ENCODE peak calls at places on chromosome 2, in six cellular contexts. One of them, this sample, is unnamed.

GRCh38 chr2:12412898-12413305 is 303.8 kb upstream of the TRIB2 start:
- DNase-seq in neuronal stem cell: no peak
- DNase-seq in mammary epithelial cell: no peak
- DNase-seq in DND-41: peak; percentile 84
- DNase-seq in HCT116: no peak
- DNase-seq in neural progenitor cell: no peak
- DNase-seq in this sample: peak; percentile 92

GRCh38 chr2:128552806-128553551 is 234.3 kb upstream of the HS6ST1 start:
- DNase-seq in mammary epithelial cell: no peak
- DNase-seq in neural progenitor cell: no peak
- DNase-seq in DND-41: no peak
- DNase-seq in neuronal stem cell: no peak
- DNase-seq in HCT116: no peak
- DNase-seq in this sample: no peak

GRCh38 chr2:113700186-113700841 is 56.1 kb downstream of the SLC35F5 start:
- DNase-seq in neuronal stem cell: no peak
- DNase-seq in DND-41: no peak
- DNase-seq in mammary epithelial cell: no peak
- DNase-seq in neural progenitor cell: no peak
- DNase-seq in HCT116: no peak
- DNase-seq in this sample: peak; percentile 79

GRCh38 chr2:218021536-218022071 is 18.8 kb upstream of the TNS1 start:
- DNase-seq in neural progenitor cell: no peak
- DNase-seq in mammary epithelial cell: no peak
- DNase-seq in neuronal stem cell: no peak
- DNase-seq in DND-41: no peak
- DNase-seq in HCT116: no peak
- DNase-seq in this sample: no peak

GRCh38 chr2:120239488-120240287 is 13.0 kb upstream of the RALB start:
- DNase-seq in neuronal stem cell: no peak
- DNase-seq in HCT116: no peak
- DNase-seq in mammary epithelial cell: peak; percentile 79
- DNase-seq in DND-41: no peak
- DNase-seq in neural progenitor cell: peak; percentile 28
- DNase-seq in this sample: no peak

GRCh38 chr2:156486175-156486574 is 50.0 kb downstream of the GPD2 start:
- DNase-seq in neural progenitor cell: no peak
- DNase-seq in mammary epithelial cell: peak; percentile 13
- DNase-seq in neuronal stem cell: no peak
- DNase-seq in HCT116: no peak
- DNase-seq in DND-41: no peak
- DNase-seq in this sample: no peak

GRCh38 chr2:222859786-222860726 is 780 bp upstream of the ACSL3 start:
- DNase-seq in mammary epithelial cell: peak; percentile 98
- DNase-seq in neural progenitor cell: peak; percentile 9
- DNase-seq in neuronal stem cell: peak; percentile 36
- DNase-seq in HCT116: no peak
- DNase-seq in DND-41: no peak
- DNase-seq in this sample: no peak

GRCh38 chr2:40554665-40555294 is 102.9 kb upstream of the SLC8A1 start:
- DNase-seq in DND-41: peak; percentile 80
- DNase-seq in mammary epithelial cell: peak; percentile 46
- DNase-seq in neural progenitor cell: peak; percentile 70
- DNase-seq in neuronal stem cell: peak; percentile 54
- DNase-seq in HCT116: peak; percentile 27
- DNase-seq in this sample: peak; percentile 58

GRCh38 chr2:138205281-138205680 is 241.0 kb downstream of the HNMT start:
- DNase-seq in DND-41: no peak
- DNase-seq in neuronal stem cell: no peak
- DNase-seq in HCT116: no peak
- DNase-seq in neural progenitor cell: no peak
- DNase-seq in mammary epithelial cell: no peak
- DNase-seq in this sample: no peak

GRCh38 chr2:231364061-231364460 is 31.4 kb upstream of the B3GNT7 start:
- DNase-seq in HCT116: no peak
- DNase-seq in DND-41: no peak
- DNase-seq in neural progenitor cell: no peak
- DNase-seq in neuronal stem cell: no peak
- DNase-seq in mammary epithelial cell: no peak
- DNase-seq in this sample: no peak

GRCh38 chr2:126793885-126794613 is 104.6 kb upstream of the TEX51 start:
- DNase-seq in neuronal stem cell: no peak
- DNase-seq in HCT116: no peak
- DNase-seq in mammary epithelial cell: no peak
- DNase-seq in DND-41: no peak
- DNase-seq in neural progenitor cell: no peak
- DNase-seq in this sample: no peak

GRCh38 chr2:133240505-133241230 is 327.6 kb downstream of the NCKAP5 start:
- DNase-seq in DND-41: no peak
- DNase-seq in HCT116: no peak
- DNase-seq in neural progenitor cell: no peak
- DNase-seq in neuronal stem cell: no peak
- DNase-seq in mammary epithelial cell: no peak
- DNase-seq in this sample: no peak

GRCh38 chr2:45218931-45219339 is 209.7 kb upstream of the SIX2 start:
- DNase-seq in HCT116: no peak
- DNase-seq in neural progenitor cell: no peak
- DNase-seq in mammary epithelial cell: peak; percentile 16
- DNase-seq in DND-41: no peak
- DNase-seq in neuronal stem cell: no peak
- DNase-seq in this sample: no peak

GRCh38 chr2:100140582-100140981 is 1.8 kb downstream of the AFF3 start:
- DNase-seq in mammary epithelial cell: no peak
- DNase-seq in neural progenitor cell: no peak
- DNase-seq in DND-41: peak; percentile 50
- DNase-seq in neuronal stem cell: no peak
- DNase-seq in HCT116: no peak
- DNase-seq in this sample: no peak

GRCh38 chr2:168559187-168559586 is 103.1 kb downstream of the CERS6 start:
- DNase-seq in DND-41: no peak
- DNase-seq in HCT116: peak; percentile 3
- DNase-seq in neuronal stem cell: no peak
- DNase-seq in mammary epithelial cell: peak; percentile 72
- DNase-seq in neural progenitor cell: no peak
- DNase-seq in this sample: no peak

GRCh38 chr2:141020346-141020745 is 1110.5 kb downstream of the LRP1B start:
- DNase-seq in DND-41: no peak
- DNase-seq in neuronal stem cell: no peak
- DNase-seq in mammary epithelial cell: peak; percentile 44
- DNase-seq in HCT116: no peak
- DNase-seq in neural progenitor cell: no peak
- DNase-seq in this sample: no peak

GRCh38 chr2:70553584-70554337 is at the start of gene TGFA:
- DNase-seq in neural progenitor cell: peak; percentile 91
- DNase-seq in HCT116: peak; percentile 89
- DNase-seq in DND-41: peak; percentile 72
- DNase-seq in mammary epithelial cell: peak; percentile 96
- DNase-seq in neuronal stem cell: peak; percentile 74
- DNase-seq in this sample: peak; percentile 89

GRCh38 chr2:240205348-240205747 is 64.9 kb upstream of the OTOS start:
- DNase-seq in HCT116: no peak
- DNase-seq in neuronal stem cell: no peak
- DNase-seq in DND-41: no peak
- DNase-seq in mammary epithelial cell: peak; percentile 98
- DNase-seq in neural progenitor cell: peak; percentile 58
- DNase-seq in this sample: no peak

GRCh38 chr2:3168230-3168891 is 209.3 kb downstream of the EIPR1 start:
- DNase-seq in neuronal stem cell: no peak
- DNase-seq in DND-41: no peak
- DNase-seq in HCT116: no peak
- DNase-seq in mammary epithelial cell: peak; percentile 53
- DNase-seq in neural progenitor cell: peak; percentile 23
- DNase-seq in this sample: no peak

GRCh38 chr2:231523451-231524266 is 6.6 kb downstream of the NMUR1 start:
- DNase-seq in neural progenitor cell: no peak
- DNase-seq in neuronal stem cell: no peak
- DNase-seq in HCT116: no peak
- DNase-seq in DND-41: peak; percentile 77
- DNase-seq in mammary epithelial cell: no peak
- DNase-seq in this sample: no peak

GRCh38 chr2:197073701-197074433 is 147.4 kb upstream of the PGAP1 start:
- DNase-seq in HCT116: no peak
- DNase-seq in DND-41: peak; percentile 29
- DNase-seq in neural progenitor cell: peak; percentile 34
- DNase-seq in mammary epithelial cell: no peak
- DNase-seq in neuronal stem cell: no peak
- DNase-seq in this sample: no peak

GRCh38 chr2:42132066-42132965 is 36.8 kb upstream of the EML4 start:
- DNase-seq in DND-41: no peak
- DNase-seq in mammary epithelial cell: peak; percentile 56
- DNase-seq in neural progenitor cell: no peak
- DNase-seq in HCT116: no peak
- DNase-seq in neuronal stem cell: no peak
- DNase-seq in this sample: no peak

GRCh38 chr2:224040753-224041152 is 1.7 kb upstream of the SERPINE2 start:
- DNase-seq in DND-41: no peak
- DNase-seq in neuronal stem cell: no peak
- DNase-seq in HCT116: no peak
- DNase-seq in mammary epithelial cell: no peak
- DNase-seq in neural progenitor cell: no peak
- DNase-seq in this sample: no peak

DNA sequence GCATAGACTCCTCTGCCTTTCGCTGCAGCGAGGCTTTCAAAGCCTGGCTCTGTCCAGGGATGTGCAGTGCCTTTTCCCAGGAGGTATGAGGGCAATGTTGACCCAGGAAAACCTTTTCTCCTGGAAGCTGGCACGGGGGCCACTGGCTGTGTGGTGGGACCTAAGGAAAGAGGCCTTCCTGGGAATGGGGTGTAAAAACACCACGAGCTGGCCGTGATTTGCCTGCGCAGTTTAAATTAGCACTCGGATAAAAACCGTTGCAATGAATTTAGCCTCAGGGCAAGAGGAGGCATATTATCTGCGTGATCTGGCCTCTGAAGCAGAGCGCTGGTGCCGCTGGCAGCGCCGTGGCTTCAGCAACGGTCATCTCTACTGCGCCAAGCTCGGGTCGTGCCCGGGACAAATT is 3.0 kb downstream of the OSR1 start:
- DNase-seq in neuronal stem cell: no peak
- DNase-seq in mammary epithelial cell: peak; percentile 41
- DNase-seq in DND-41: no peak
- DNase-seq in HCT116: no peak
- DNase-seq in neural progenitor cell: no peak
- DNase-seq in this sample: no peak
- H3K4me2 ChIP-seq in neuronal stem cell: no peak overlapping the region
- H3K4me2 ChIP-seq in mammary epithelial cell: peak overlapping the region; percentile 99
- H3K4me2 ChIP-seq in DND-41: no peak overlapping the region
- H3K4me2 ChIP-seq in HCT116: no peak overlapping the region
- H3K4me2 ChIP-seq in neural progenitor cell: no peak overlapping the region
- H3K4me2 ChIP-seq in this sample: no peak overlapping the region

GRCh38 chr2:110120171-110121051 is 4.8 kb upstream of the MALL start:
- DNase-seq in DND-41: no peak
- DNase-seq in neuronal stem cell: no peak
- DNase-seq in neural progenitor cell: no peak
- DNase-seq in HCT116: no peak
- DNase-seq in mammary epithelial cell: no peak
- DNase-seq in this sample: no peak

GRCh38 chr2:110114801-110115200 is 821 bp downstream of the MALL start:
- DNase-seq in neural progenitor cell: no peak
- DNase-seq in DND-41: no peak
- DNase-seq in HCT116: no peak
- DNase-seq in neuronal stem cell: no peak
- DNase-seq in mammary epithelial cell: no peak
- DNase-seq in this sample: no peak

GRCh38 chr2:110115291-110116032 is at the start of gene MALL:
- DNase-seq in DND-41: no peak
- DNase-seq in neuronal stem cell: no peak
- DNase-seq in mammary epithelial cell: peak; percentile 51
- DNase-seq in HCT116: peak; percentile 60
- DNase-seq in neural progenitor cell: peak; percentile 54
- DNase-seq in this sample: no peak

GRCh38 chr2:110114007-110114591 is 1.5 kb downstream of the MALL start:
- DNase-seq in neuronal stem cell: no peak
- DNase-seq in neural progenitor cell: no peak
- DNase-seq in HCT116: peak; percentile 59
- DNase-seq in DND-41: peak; percentile 41
- DNase-seq in mammary epithelial cell: peak; percentile 62
- DNase-seq in this sample: no peak

DNA sequence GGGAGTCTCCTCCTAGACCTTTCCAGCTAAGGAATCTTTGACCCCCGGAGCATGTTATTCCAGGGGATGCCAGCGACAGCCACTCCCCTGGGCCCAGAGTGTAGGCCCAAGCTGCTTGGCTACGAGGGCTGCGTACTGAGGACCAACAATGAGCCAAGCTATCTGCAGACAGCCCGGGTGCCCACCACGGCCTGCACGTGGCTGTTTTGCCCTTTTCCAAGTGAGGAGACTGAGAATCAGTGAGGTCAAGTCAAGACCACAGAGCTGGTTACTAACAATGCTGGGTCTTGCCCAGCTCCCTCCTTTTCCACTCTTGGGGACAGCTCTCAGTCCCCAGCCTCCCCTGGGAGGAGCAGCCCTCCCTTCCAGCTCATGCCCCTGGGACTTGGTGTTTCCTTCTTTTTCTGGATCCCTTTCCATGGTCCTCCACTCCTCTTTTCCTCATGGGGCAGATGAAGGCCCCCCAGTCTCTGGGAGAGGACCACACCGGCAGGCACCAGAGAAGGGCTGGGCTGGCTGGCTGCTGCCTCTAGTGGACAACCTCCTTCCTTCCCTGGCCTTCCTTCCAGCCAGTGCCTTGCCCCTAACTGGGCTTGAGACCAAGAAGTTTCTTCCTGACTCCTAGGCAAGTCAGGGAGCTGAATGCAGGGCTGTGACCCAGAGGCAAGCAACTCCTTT is 550 bp upstream of the MALL start:
- DNase-seq in neural progenitor cell: peak; percentile 53
- DNase-seq in mammary epithelial cell: no peak
- DNase-seq in HCT116: peak; percentile 56
- DNase-seq in neuronal stem cell: no peak
- DNase-seq in DND-41: no peak
- DNase-seq in this sample: no peak
- H3K4me2 ChIP-seq in neural progenitor cell: peak overlapping the region; percentile 91
- H3K4me2 ChIP-seq in mammary epithelial cell: peak overlapping the region; percentile 93
- H3K4me2 ChIP-seq in HCT116: peak overlapping the region; percentile 89
- H3K4me2 ChIP-seq in neuronal stem cell: peak overlapping the region; percentile 59
- H3K4me2 ChIP-seq in DND-41: no peak overlapping the region
- H3K4me2 ChIP-seq in this sample: no peak overlapping the region

DNA sequence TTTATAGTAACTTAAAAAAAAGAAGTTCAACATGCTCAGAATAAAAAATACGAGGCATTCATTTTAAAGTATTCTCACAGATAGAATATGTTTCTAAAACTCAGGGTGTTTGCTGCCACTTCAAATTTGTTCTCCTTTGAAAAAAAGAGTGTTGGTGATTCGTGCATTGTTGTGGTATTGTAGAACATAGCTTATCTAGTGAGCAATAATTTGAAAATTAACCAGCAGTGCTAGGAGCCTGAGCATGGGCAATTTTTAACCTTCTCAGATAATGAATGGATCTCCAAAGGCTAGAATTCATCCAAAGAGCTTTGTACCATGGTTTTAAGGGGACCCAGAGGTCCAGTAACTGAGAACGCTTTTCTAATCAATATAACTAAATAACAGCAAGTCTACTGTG is 3.7 kb downstream of the CYRIA start:
- DNase-seq in neural progenitor cell: no peak
- DNase-seq in neuronal stem cell: no peak
- DNase-seq in HCT116: no peak
- DNase-seq in DND-41: no peak
- DNase-seq in mammary epithelial cell: no peak
- DNase-seq in this sample: no peak
- H3K4me2 ChIP-seq in neural progenitor cell: no peak overlapping the region
- H3K4me2 ChIP-seq in neuronal stem cell: no peak overlapping the region
- H3K4me2 ChIP-seq in HCT116: no peak overlapping the region
- H3K4me2 ChIP-seq in DND-41: no peak overlapping the region
- H3K4me2 ChIP-seq in mammary epithelial cell: no peak overlapping the region
- H3K4me2 ChIP-seq in this sample: no peak overlapping the region

GRCh38 chr2:104539649-104540048 is 314.3 kb upstream of the POU3F3 start:
- DNase-seq in neural progenitor cell: no peak
- DNase-seq in HCT116: no peak
- DNase-seq in neuronal stem cell: no peak
- DNase-seq in mammary epithelial cell: no peak
- DNase-seq in DND-41: no peak
- DNase-seq in this sample: peak; percentile 37
- H3K4me2 ChIP-seq in neural progenitor cell: no peak overlapping the region
- H3K4me2 ChIP-seq in HCT116: no peak overlapping the region
- H3K4me2 ChIP-seq in neuronal stem cell: no peak overlapping the region
- H3K4me2 ChIP-seq in mammary epithelial cell: no peak overlapping the region
- H3K4me2 ChIP-seq in DND-41: no peak overlapping the region
- H3K4me2 ChIP-seq in this sample: peak overlapping the region; percentile 10

This sample was measured in MM.1S.